ENCODE peak calls at places on chromosomes 4 and X, in six cellular contexts. One of them, this sample, is unnamed.

GRCh38 chr4:121421594-121421993 is 40.8 kb upstream of the QRFPR start:
- DNase-seq in neural crest cell: no peak
- DNase-seq in ELR: peak; percentile 9
- DNase-seq in germinal center: no peak
- DNase-seq in cardiac septum: no peak
- DNase-seq in NCI-H524: no peak
- DNase-seq in this sample: no peak

GRCh38 chrX:100745806-100746537 is 14.1 kb upstream of the SYTL4 start:
- DNase-seq in neural crest cell: no peak
- DNase-seq in ELR: no peak
- DNase-seq in germinal center: no peak
- DNase-seq in cardiac septum: no peak
- DNase-seq in NCI-H524: no peak
- DNase-seq in this sample: no peak

GRCh38 chr4:141480950-141481349 is 155.4 kb upstream of the IL15 start:
- DNase-seq in neural crest cell: no peak
- DNase-seq in ELR: no peak
- DNase-seq in germinal center: no peak
- DNase-seq in cardiac septum: no peak
- DNase-seq in NCI-H524: no peak
- DNase-seq in this sample: no peak

GRCh38 chrX:152343306-152343705 is 107.8 kb downstream of the GABRA3 start:
- DNase-seq in neural crest cell: no peak
- DNase-seq in ELR: peak; percentile 0
- DNase-seq in germinal center: no peak
- DNase-seq in cardiac septum: no peak
- DNase-seq in NCI-H524: no peak
- DNase-seq in this sample: peak; percentile 4

GRCh38 chr4:101258782-101259353 is 88.5 kb downstream of the PPP3CA start:
- DNase-seq in neural crest cell: no peak
- DNase-seq in ELR: peak; percentile 13
- DNase-seq in germinal center: no peak
- DNase-seq in cardiac septum: no peak
- DNase-seq in NCI-H524: no peak
- DNase-seq in this sample: no peak

GRCh38 chrX:153374426-153374825 is 26.7 kb downstream of the PNMA6E start:
- DNase-seq in neural crest cell: no peak
- DNase-seq in ELR: no peak
- DNase-seq in germinal center: no peak
- DNase-seq in cardiac septum: no peak
- DNase-seq in NCI-H524: no peak
- DNase-seq in this sample: no peak

GRCh38 chrX:1597345-1598020 is 6.1 kb downstream of the AKAP17A start:
- DNase-seq in neural crest cell: no peak
- DNase-seq in ELR: no peak
- DNase-seq in germinal center: no peak
- DNase-seq in cardiac septum: no peak
- DNase-seq in NCI-H524: no peak
- DNase-seq in this sample: no peak

GRCh38 chr4:151195801-151196200 is 81.2 kb upstream of the PRSS48 start:
- DNase-seq in neural crest cell: no peak
- DNase-seq in ELR: peak; percentile 73
- DNase-seq in germinal center: no peak
- DNase-seq in cardiac septum: no peak
- DNase-seq in NCI-H524: no peak
- DNase-seq in this sample: no peak

GRCh38 chr4:23857353-23857752 is 32.5 kb downstream of the PPARGC1A start:
- DNase-seq in neural crest cell: no peak
- DNase-seq in ELR: peak; percentile 11
- DNase-seq in germinal center: no peak
- DNase-seq in cardiac septum: no peak
- DNase-seq in NCI-H524: no peak
- DNase-seq in this sample: no peak

This sample was measured in K562.